ENCODE peak calls at places on chromosomes 16 and 17, in seven cellular contexts. One of them, this sample, is unnamed.

GRCh38 chr17:27473748-27474609 is 17.7 kb downstream of the KSR1 start:
- DNase-seq in K562: peak
- DNase-seq in HepG2: no peak
- DNase-seq in H1: no peak
- DNase-seq in GM12878: peak
- DNase-seq in GM12891: no peak
- DNase-seq in SK-N-SH: no peak
- DNase-seq in this sample: no peak

GRCh38 chr17:4500188-4500565 is 1.5 kb downstream of the SPNS2 start:
- DNase-seq in K562: no peak
- DNase-seq in GM12891: no peak
- DNase-seq in SK-N-SH: no peak
- DNase-seq in HepG2: no peak
- DNase-seq in H1: no peak
- DNase-seq in GM12878: no peak
- DNase-seq in this sample: no peak

GRCh38 chr17:56912105-56912999 is 1.5 kb downstream of the TRIM25 start:
- DNase-seq in SK-N-SH: no peak
- DNase-seq in HepG2: peak
- DNase-seq in H1: no peak
- DNase-seq in GM12878: no peak
- DNase-seq in K562: peak
- DNase-seq in GM12891: no peak
- DNase-seq in this sample: no peak

GRCh38 chr16:75526032-75526790 is 9.7 kb downstream of the CHST5 start:
- DNase-seq in HepG2: no peak
- DNase-seq in GM12878: no peak
- DNase-seq in GM12891: no peak
- DNase-seq in SK-N-SH: no peak
- DNase-seq in K562: no peak
- DNase-seq in H1: no peak
- DNase-seq in this sample: no peak

GRCh38 chr16:28875134-28876015 is 2.9 kb upstream of the ATP2A1 start:
- DNase-seq in SK-N-SH: no peak
- DNase-seq in HepG2: no peak
- DNase-seq in K562: peak
- DNase-seq in H1: no peak
- DNase-seq in GM12891: no peak
- DNase-seq in GM12878: no peak
- DNase-seq in this sample: no peak

GRCh38 chr17:82440377-82440981 is 10.1 kb downstream of the CYBC1 start:
- DNase-seq in HepG2: no peak
- DNase-seq in GM12891: no peak
- DNase-seq in K562: no peak
- DNase-seq in H1: no peak
- DNase-seq in GM12878: no peak
- DNase-seq in SK-N-SH: no peak
- DNase-seq in this sample: no peak

GRCh38 chr17:14805348-14805747 is 459.8 kb downstream of the PMP22 start:
- DNase-seq in GM12891: no peak
- DNase-seq in K562: no peak
- DNase-seq in GM12878: no peak
- DNase-seq in HepG2: peak
- DNase-seq in SK-N-SH: no peak
- DNase-seq in H1: no peak
- DNase-seq in this sample: no peak

GRCh38 chr16:3138823-3139426 is 4.1 kb downstream of the ZNF213 start:
- DNase-seq in H1: no peak
- DNase-seq in GM12891: peak
- DNase-seq in SK-N-SH: no peak
- DNase-seq in HepG2: no peak
- DNase-seq in K562: no peak
- DNase-seq in GM12878: no peak
- DNase-seq in this sample: peak

GRCh38 chr16:54620197-54620596 is 310.5 kb upstream of the IRX5 start:
- DNase-seq in SK-N-SH: no peak
- DNase-seq in K562: no peak
- DNase-seq in H1: no peak
- DNase-seq in HepG2: no peak
- DNase-seq in GM12891: no peak
- DNase-seq in GM12878: no peak
- DNase-seq in this sample: no peak

GRCh38 chr17:38980455-38981217 is 13.4 kb upstream of the FBXO47 start:
- DNase-seq in K562: no peak
- DNase-seq in H1: no peak
- DNase-seq in GM12891: no peak
- DNase-seq in SK-N-SH: peak
- DNase-seq in HepG2: no peak
- DNase-seq in GM12878: no peak
- DNase-seq in this sample: no peak

GRCh38 chr17:51165680-51166197 is 472 bp upstream of the NME2 start:
- DNase-seq in K562: no peak
- DNase-seq in GM12891: peak
- DNase-seq in GM12878: no peak
- DNase-seq in HepG2: no peak
- DNase-seq in H1: no peak
- DNase-seq in SK-N-SH: peak
- DNase-seq in this sample: no peak

GRCh38 chr16:4505356-4506153 is 29.4 kb downstream of the HMOX2 start:
- DNase-seq in H1: no peak
- DNase-seq in HepG2: no peak
- DNase-seq in GM12891: peak
- DNase-seq in K562: no peak
- DNase-seq in SK-N-SH: no peak
- DNase-seq in GM12878: peak
- DNase-seq in this sample: peak

GRCh38 chr16:81940781-81941560 is 70.3 kb downstream of the SDR42E1 start:
- DNase-seq in SK-N-SH: peak
- DNase-seq in HepG2: peak
- DNase-seq in GM12878: no peak
- DNase-seq in K562: peak
- DNase-seq in H1: no peak
- DNase-seq in GM12891: no peak
- DNase-seq in this sample: no peak

GRCh38 chr17:62857526-62857925 is 49.4 kb upstream of the MARCHF10 start:
- DNase-seq in GM12878: no peak
- DNase-seq in H1: no peak
- DNase-seq in SK-N-SH: no peak
- DNase-seq in K562: no peak
- DNase-seq in HepG2: no peak
- DNase-seq in GM12891: no peak
- DNase-seq in this sample: no peak

GRCh38 chr17:82943339-82943738 is 103.5 kb upstream of the ZNF750 start:
- DNase-seq in GM12891: no peak
- DNase-seq in GM12878: no peak
- DNase-seq in K562: no peak
- DNase-seq in SK-N-SH: no peak
- DNase-seq in HepG2: no peak
- DNase-seq in H1: no peak
- DNase-seq in this sample: no peak

GRCh38 chr16:88820335-88821025 is 8.8 kb upstream of the APRT start:
- DNase-seq in HepG2: no peak
- DNase-seq in SK-N-SH: no peak
- DNase-seq in GM12878: no peak
- DNase-seq in GM12891: no peak
- DNase-seq in H1: no peak
- DNase-seq in K562: no peak
- DNase-seq in this sample: no peak

GRCh38 chr16:1401061-1401757 is 13.3 kb downstream of the UNKL start:
- DNase-seq in K562: no peak
- DNase-seq in HepG2: no peak
- DNase-seq in GM12878: no peak
- DNase-seq in SK-N-SH: peak
- DNase-seq in GM12891: no peak
- DNase-seq in H1: no peak
- DNase-seq in this sample: no peak

DNA sequence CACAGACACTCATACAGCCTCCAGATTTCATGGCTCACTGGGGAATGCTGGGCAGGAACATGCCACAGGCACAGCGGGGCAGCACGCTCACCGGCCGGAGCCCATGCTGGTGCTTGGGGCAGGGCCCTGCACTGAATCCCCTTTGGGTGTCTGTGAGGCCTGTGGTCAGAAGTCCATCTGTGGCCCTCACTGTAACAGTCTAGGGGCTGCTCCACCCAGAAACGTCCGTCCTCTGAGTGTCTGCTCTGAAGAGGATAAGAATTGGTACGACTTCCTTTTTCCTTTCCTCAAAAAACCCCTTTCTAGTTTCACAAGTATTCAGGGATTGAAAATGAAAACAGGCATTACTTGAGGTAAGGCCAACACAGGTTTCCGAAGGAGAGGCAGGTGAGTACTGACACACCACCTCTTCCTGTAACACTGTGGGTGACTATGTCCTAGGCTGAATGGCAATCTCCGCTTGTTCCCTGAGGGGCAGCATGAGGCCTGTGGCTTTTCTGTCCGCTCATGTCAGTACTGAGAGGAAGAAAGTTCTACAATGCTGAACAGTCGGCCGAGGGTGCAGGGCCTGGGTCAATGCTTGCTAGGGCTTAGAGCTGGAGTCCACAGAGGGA is 42.5 kb downstream of the TMEM11 start:
- DNase-seq in K562: no peak
- DNase-seq in GM12891: peak
- DNase-seq in SK-N-SH: no peak
- DNase-seq in GM12878: peak
- DNase-seq in H1: no peak
- DNase-seq in HepG2: no peak
- DNase-seq in this sample: peak
- TF ChIP-seq TAF1 in K562: no peak
- TF ChIP-seq TAF1 in GM12891: no peak
- TF ChIP-seq TAF1 in SK-N-SH: no peak
- TF ChIP-seq TAF1 in GM12878: no peak
- TF ChIP-seq TAF1 in H1: no peak
- TF ChIP-seq TAF1 in HepG2: no peak
- TF ChIP-seq TAF1 in this sample: no peak

GRCh38 chr16:50428116-50428515 is 59.3 kb upstream of the BRD7 start:
- DNase-seq in HepG2: no peak
- DNase-seq in H1: no peak
- DNase-seq in SK-N-SH: no peak
- DNase-seq in GM12878: no peak
- DNase-seq in K562: no peak
- DNase-seq in GM12891: no peak
- DNase-seq in this sample: no peak
- TF ChIP-seq TAF1 in HepG2: no peak
- TF ChIP-seq TAF1 in H1: no peak
- TF ChIP-seq TAF1 in SK-N-SH: no peak
- TF ChIP-seq TAF1 in GM12878: no peak
- TF ChIP-seq TAF1 in K562: no peak
- TF ChIP-seq TAF1 in GM12891: no peak
- TF ChIP-seq TAF1 in this sample: no peak

DNA sequence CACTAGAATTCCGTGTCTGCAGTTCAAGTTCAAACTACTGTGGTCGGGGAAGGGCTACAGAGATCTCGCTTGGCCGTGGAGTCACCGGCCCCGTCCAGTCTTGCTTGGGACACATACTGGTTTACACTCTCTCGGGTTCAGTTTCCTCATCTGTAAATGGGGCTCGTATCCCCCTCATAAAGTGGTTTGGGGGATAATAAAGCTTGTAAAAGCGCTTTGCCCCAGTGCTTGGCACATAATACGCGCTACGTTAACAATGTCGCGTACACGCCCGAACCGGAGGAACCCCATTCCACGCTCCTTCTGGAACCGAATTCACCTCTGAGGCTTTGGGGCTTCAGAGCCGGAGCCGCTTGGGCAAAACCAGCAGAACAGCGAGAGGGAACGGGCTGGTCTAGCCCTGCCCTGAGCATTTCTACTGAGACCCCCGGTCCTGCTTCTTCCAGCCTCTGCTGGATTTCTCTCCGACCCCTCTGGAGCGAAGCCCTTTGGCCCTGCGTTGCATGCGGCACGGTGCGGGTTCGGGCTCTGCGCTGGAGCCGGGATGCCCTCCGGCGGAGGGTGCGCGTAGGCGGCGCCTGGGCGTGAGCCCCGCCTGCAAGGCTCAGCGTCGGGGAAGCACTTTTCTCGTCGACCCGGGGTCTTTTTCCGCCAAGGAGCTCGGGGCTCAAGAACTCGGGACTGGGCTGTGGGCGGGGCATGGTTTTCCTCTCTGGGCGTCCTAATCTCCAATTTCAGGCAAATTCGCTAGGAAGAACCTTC is 26.1 kb upstream of the HOXB13 start:
- DNase-seq in GM12878: no peak
- DNase-seq in K562: no peak
- DNase-seq in H1: no peak
- DNase-seq in SK-N-SH: no peak
- DNase-seq in GM12891: no peak
- DNase-seq in HepG2: no peak
- DNase-seq in this sample: no peak
- TF ChIP-seq TAF1 in GM12878: no peak
- TF ChIP-seq TAF1 in K562: no peak
- TF ChIP-seq TAF1 in H1: no peak
- TF ChIP-seq TAF1 in SK-N-SH: no peak
- TF ChIP-seq TAF1 in GM12891: no peak
- TF ChIP-seq TAF1 in HepG2: no peak
- TF ChIP-seq TAF1 in this sample: no peak

DNA sequence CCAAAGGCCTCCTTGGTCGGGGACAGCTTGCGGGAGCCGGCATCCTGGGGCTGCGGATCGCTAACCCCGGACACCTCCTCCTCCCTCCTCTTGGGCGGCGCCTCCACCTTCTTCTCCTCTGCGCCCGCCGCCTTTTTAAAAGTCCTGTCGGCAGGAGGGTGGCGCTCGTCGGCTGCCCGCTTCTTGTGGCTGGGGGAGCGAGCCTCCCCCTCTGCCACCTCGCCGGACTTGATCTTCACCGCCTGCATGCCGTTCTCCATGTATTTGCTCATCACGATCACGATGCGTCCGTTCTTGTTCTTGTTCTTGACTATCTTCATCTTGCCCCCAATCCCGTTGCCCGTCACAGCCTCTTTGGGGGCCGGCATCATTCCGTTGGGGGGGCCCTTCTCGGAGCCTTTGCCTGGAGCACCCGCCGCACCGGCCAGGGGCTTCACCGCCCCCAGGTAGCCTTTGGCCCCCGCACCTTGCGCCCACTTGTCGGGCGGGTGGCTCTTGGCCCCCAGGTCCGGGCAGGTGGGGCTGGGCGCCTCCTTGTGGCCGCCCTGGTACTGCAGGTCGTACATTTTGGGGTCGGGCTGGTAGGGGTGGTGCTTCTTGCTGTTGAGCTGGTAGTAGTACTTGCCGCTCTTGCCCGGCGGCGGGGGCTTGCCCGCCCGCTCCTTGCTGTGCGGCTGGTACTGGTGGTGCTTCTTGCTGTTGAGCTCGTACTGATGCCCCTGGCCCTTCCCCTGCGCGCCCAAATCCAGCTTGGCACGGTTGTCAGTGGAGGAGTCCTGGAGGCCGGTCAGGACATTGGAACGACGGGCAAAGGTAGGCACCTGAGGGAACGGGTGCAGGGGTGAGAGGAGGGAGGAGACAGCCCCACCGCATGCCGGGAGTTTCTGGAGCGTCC is 4.4 kb downstream of the CBX4 start:
- DNase-seq in GM12878: no peak
- DNase-seq in SK-N-SH: peak
- DNase-seq in GM12891: no peak
- DNase-seq in HepG2: no peak
- DNase-seq in H1: no peak
- DNase-seq in K562: peak
- DNase-seq in this sample: no peak
- TF ChIP-seq TAF1 in GM12878: no peak
- TF ChIP-seq TAF1 in SK-N-SH: no peak
- TF ChIP-seq TAF1 in GM12891: no peak
- TF ChIP-seq TAF1 in HepG2: no peak
- TF ChIP-seq TAF1 in H1: no peak
- TF ChIP-seq TAF1 in K562: no peak
- TF ChIP-seq TAF1 in this sample: no peak